ENCODE peak calls at places on chromosomes 2 and 18, in six cellular contexts. One of them, this sample, is unnamed.

GRCh38 chr2:132424526-132425121 is 8.0 kb downstream of the GPR39 start:
- DNase-seq in cardiac muscle cell: peak; percentile 46
- DNase-seq in upper lobe of right lung: no peak
- DNase-seq in vagina: peak; percentile 85
- DNase-seq in IMR-90: peak; percentile 72
- DNase-seq in HepG2: peak; percentile 69
- DNase-seq in this sample: peak; percentile 26

GRCh38 chr18:24560511-24560981 is 100.1 kb downstream of the HRH4 start:
- DNase-seq in cardiac muscle cell: no peak
- DNase-seq in upper lobe of right lung: no peak
- DNase-seq in vagina: no peak
- DNase-seq in IMR-90: no peak
- DNase-seq in HepG2: no peak
- DNase-seq in this sample: no peak

GRCh38 chr2:223264541-223265171 is 212.7 kb downstream of the KCNE4 start:
- DNase-seq in cardiac muscle cell: no peak
- DNase-seq in upper lobe of right lung: no peak
- DNase-seq in vagina: no peak
- DNase-seq in IMR-90: no peak
- DNase-seq in HepG2: no peak
- DNase-seq in this sample: no peak

GRCh38 chr2:175807031-175807873 is 194.8 kb downstream of the LNPK start:
- DNase-seq in cardiac muscle cell: no peak
- DNase-seq in upper lobe of right lung: no peak
- DNase-seq in vagina: no peak
- DNase-seq in IMR-90: peak; percentile 16
- DNase-seq in HepG2: no peak
- DNase-seq in this sample: peak; percentile 31

GRCh38 chr18:34909637-34910364 is 131.4 kb upstream of the MAPRE2 start:
- DNase-seq in cardiac muscle cell: no peak
- DNase-seq in upper lobe of right lung: no peak
- DNase-seq in vagina: no peak
- DNase-seq in IMR-90: peak; percentile 69
- DNase-seq in HepG2: no peak
- DNase-seq in this sample: peak; percentile 7

GRCh38 chr2:86790828-86791561 is at the start of gene CD8A:
- DNase-seq in cardiac muscle cell: peak; percentile 47
- DNase-seq in upper lobe of right lung: no peak
- DNase-seq in vagina: no peak
- DNase-seq in IMR-90: peak; percentile 11
- DNase-seq in HepG2: no peak
- DNase-seq in this sample: no peak

GRCh38 chr2:189328451-189329249 is 112.6 kb upstream of the WDR75 start:
- DNase-seq in cardiac muscle cell: peak; percentile 67
- DNase-seq in upper lobe of right lung: no peak
- DNase-seq in vagina: no peak
- DNase-seq in IMR-90: peak; percentile 82
- DNase-seq in HepG2: no peak
- DNase-seq in this sample: no peak

GRCh38 chr2:210965472-210965871 is 409.1 kb downstream of the CPS1 start:
- DNase-seq in cardiac muscle cell: no peak
- DNase-seq in upper lobe of right lung: no peak
- DNase-seq in vagina: no peak
- DNase-seq in IMR-90: no peak
- DNase-seq in HepG2: no peak
- DNase-seq in this sample: no peak

GRCh38 chr2:102126660-102127059 is 15.9 kb upstream of the IL1R1 start:
- DNase-seq in cardiac muscle cell: no peak
- DNase-seq in upper lobe of right lung: no peak
- DNase-seq in vagina: no peak
- DNase-seq in IMR-90: peak; percentile 56
- DNase-seq in HepG2: no peak
- DNase-seq in this sample: no peak

DNA sequence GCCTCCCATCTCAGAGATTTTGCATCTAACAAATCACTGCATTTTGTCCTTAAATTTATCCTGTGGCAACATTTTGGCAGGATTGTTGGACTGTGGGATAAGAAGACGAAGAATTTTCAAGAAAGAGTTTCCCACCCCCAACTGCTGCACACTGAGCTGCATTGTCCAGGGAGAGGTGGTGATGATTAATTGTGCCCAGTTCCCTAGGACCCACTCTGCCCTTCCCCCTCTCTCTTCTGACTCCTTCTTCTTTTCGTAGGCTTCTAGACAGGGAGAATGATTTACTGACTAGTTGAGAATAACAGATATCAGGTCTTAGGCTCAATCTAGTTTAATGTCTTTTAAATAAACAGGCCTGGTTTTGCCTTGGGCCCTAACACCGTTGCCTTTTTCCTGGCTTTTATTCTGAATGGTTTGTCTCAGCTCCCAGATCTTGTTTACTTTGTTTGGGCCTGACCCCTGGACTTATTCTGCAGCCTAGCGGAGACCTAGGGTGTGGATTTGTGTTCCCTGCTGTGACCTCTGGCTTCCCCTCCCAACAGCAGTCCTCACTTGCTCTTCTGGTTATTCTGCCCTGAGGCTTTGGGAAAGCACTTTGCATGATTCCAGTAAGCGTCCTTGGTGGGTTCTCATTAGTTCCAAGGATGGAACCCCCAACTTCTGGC is 233.3 kb downstream of the INSIG2 start:
- DNase-seq in cardiac muscle cell: no peak
- DNase-seq in upper lobe of right lung: no peak
- DNase-seq in vagina: no peak
- DNase-seq in IMR-90: no peak
- DNase-seq in HepG2: peak; percentile 43
- DNase-seq in this sample: no peak
- TF ChIP-seq CTCF in cardiac muscle cell: no peak
- TF ChIP-seq CTCF in upper lobe of right lung: no peak
- TF ChIP-seq CTCF in vagina: no peak
- TF ChIP-seq CTCF in IMR-90: no peak
- TF ChIP-seq CTCF in HepG2: peak; percentile 84
- TF ChIP-seq CTCF in this sample: no peak

GRCh38 chr2:160061533-160062282 is 707 bp downstream of the PLA2R1 start:
- DNase-seq in cardiac muscle cell: peak; percentile 25
- DNase-seq in upper lobe of right lung: no peak
- DNase-seq in vagina: no peak
- DNase-seq in IMR-90: no peak
- DNase-seq in HepG2: no peak
- DNase-seq in this sample: no peak
- H3K4me3 ChIP-seq in cardiac muscle cell: peak overlapping the region; percentile 46
- H3K4me3 ChIP-seq in upper lobe of right lung: peak overlapping the region; percentile 73
- H3K4me3 ChIP-seq in vagina: peak overlapping the region; percentile 70
- H3K4me3 ChIP-seq in IMR-90: peak overlapping the region; percentile 59
- H3K4me3 ChIP-seq in HepG2: peak overlapping the region; percentile 36
- H3K4me3 ChIP-seq in this sample: peak overlapping the region; percentile 81

GRCh38 chr18:13481820-13482640 is 244.3 kb downstream of the FAM210A start:
- DNase-seq in cardiac muscle cell: no peak
- DNase-seq in upper lobe of right lung: no peak
- DNase-seq in vagina: no peak
- DNase-seq in IMR-90: no peak
- DNase-seq in HepG2: no peak
- DNase-seq in this sample: no peak
- H3K27me3 ChIP-seq in cardiac muscle cell: no peaks in the 10 kb centered on the region
- H3K27me3 ChIP-seq in upper lobe of right lung: no peaks in the 10 kb centered on the region
- H3K27me3 ChIP-seq in vagina: no peaks in the 10 kb centered on the region
- H3K27me3 ChIP-seq in IMR-90: no peaks in the 10 kb centered on the region
- H3K27me3 ChIP-seq in HepG2: no peaks in the 10 kb centered on the region
- H3K27me3 ChIP-seq in this sample: no peaks in the 10 kb centered on the region

DNA sequence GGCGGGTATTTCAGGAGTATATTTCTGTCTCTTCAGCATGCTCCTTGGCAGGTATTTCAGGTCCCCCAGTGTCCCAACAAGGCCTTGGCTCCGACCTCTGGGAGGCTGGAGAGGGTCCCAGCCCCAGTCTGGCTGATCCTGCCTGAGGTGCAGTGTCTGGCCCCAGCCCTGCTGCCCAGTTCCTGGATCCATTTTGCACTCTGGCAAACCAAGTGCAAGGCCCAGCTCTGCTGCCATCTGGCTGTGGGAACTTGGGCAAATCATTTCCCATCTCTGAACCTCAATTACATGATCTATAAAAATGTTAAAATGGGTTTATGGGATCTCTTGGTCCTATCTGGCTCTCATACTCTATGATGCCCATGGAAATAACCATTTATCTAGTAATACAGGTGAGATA is 63.6 kb downstream of the ZBTB7C start:
- DNase-seq in cardiac muscle cell: peak; percentile 37
- DNase-seq in upper lobe of right lung: no peak
- DNase-seq in vagina: no peak
- DNase-seq in IMR-90: peak; percentile 4
- DNase-seq in HepG2: no peak
- DNase-seq in this sample: no peak
- TF ChIP-seq CTCF in cardiac muscle cell: peak; percentile 48
- TF ChIP-seq CTCF in upper lobe of right lung: peak; percentile 28
- TF ChIP-seq CTCF in vagina: no peak
- TF ChIP-seq CTCF in IMR-90: peak; percentile 37
- TF ChIP-seq CTCF in HepG2: peak; percentile 44
- TF ChIP-seq CTCF in this sample: peak; percentile 50

GRCh38 chr2:37658682-37659081 is 12.8 kb downstream of the CDC42EP3 start:
- DNase-seq in cardiac muscle cell: no peak
- DNase-seq in upper lobe of right lung: no peak
- DNase-seq in vagina: no peak
- DNase-seq in IMR-90: no peak
- DNase-seq in HepG2: no peak
- DNase-seq in this sample: no peak

GRCh38 chr2:37656512-37657423 is 14.7 kb downstream of the CDC42EP3 start:
- DNase-seq in cardiac muscle cell: no peak
- DNase-seq in upper lobe of right lung: no peak
- DNase-seq in vagina: no peak
- DNase-seq in IMR-90: no peak
- DNase-seq in HepG2: no peak
- DNase-seq in this sample: no peak

GRCh38 chr2:37659723-37660122 is 11.7 kb downstream of the CDC42EP3 start:
- DNase-seq in cardiac muscle cell: no peak
- DNase-seq in upper lobe of right lung: no peak
- DNase-seq in vagina: no peak
- DNase-seq in IMR-90: no peak
- DNase-seq in HepG2: no peak
- DNase-seq in this sample: no peak

GRCh38 chr2:37655442-37655841 is 16.0 kb downstream of the CDC42EP3 start:
- DNase-seq in cardiac muscle cell: no peak
- DNase-seq in upper lobe of right lung: no peak
- DNase-seq in vagina: no peak
- DNase-seq in IMR-90: no peak
- DNase-seq in HepG2: no peak
- DNase-seq in this sample: no peak

DNA sequence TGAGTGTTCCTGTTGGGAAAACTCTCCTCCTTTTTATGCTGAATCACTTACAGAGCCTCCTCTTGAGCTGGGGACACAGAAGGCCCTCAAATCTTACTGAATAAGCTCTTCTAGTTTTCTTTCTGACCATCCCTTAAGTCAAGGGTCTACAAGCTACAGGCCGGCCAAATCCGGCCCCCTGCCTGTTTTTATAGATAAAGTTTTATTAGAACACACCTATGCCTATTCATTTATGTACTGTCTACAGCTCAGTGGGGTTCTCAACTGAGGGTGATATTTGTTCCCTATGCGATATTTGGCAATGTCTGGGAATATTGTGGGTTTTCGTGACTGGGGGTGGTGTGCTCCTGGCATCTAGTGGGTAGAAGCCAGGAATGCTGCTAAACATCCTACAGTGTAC is 14.0 kb downstream of the CDC42EP3 start:
- DNase-seq in cardiac muscle cell: no peak
- DNase-seq in upper lobe of right lung: no peak
- DNase-seq in vagina: no peak
- DNase-seq in IMR-90: no peak
- DNase-seq in HepG2: no peak
- DNase-seq in this sample: no peak
- H3K4me3 ChIP-seq in cardiac muscle cell: no peak overlapping the region
- H3K4me3 ChIP-seq in upper lobe of right lung: no peak overlapping the region
- H3K4me3 ChIP-seq in vagina: peak overlapping the region; percentile 9
- H3K4me3 ChIP-seq in IMR-90: no peak overlapping the region
- H3K4me3 ChIP-seq in HepG2: no peak overlapping the region
- H3K4me3 ChIP-seq in this sample: no peak overlapping the region

This sample was measured in BJ.